ENCODE peak calls at places on chromosomes 12 and 14, in ten cellular contexts. K is NCI-H146; G is fibroblast of mammary gland; I is HCT116; N is activated T-cell treated with anti-CD3 and anti-CD28 coated beads, Interleukin-2, amount 50 U/mL, for 72 hours; B is SW 1271; E is cardiac fibroblast; V is mucosa of descending colon; R is T-helper 17 cell; Z is iPS DF 6.9. D is an unnamed sample.

GRCh38 chr12:95481888-95482287 is 7.9 kb downstream of the METAP2 start:
- DNase-seq in Z (no peak), K (no peak), B (no peak), G (no peak), E (no peak), R (no peak), I (no peak), N (no peak), V (no peak), D (no peak)

GRCh38 chr12:111221296-111222026 is 147.4 kb downstream of the PHETA1 start:
- DNase-seq in V (no peak), I (no peak), B (no peak), G (no peak), N (no peak), R (no peak), E (no peak), K (no peak), Z (no peak), D (no peak)

GRCh38 chr12:64801381-64801780 is 23.1 kb upstream of the TBC1D30 start:
- DNase-seq in R (no peak), K (no peak), V (no peak), N (no peak), Z (no peak), E (no peak), B (peak; percentile 37), I (no peak), G (peak; percentile 13), D (no peak)

GRCh38 chr12:96587691-96588090 is 98.3 kb downstream of the CFAP54 start:
- DNase-seq in K (no peak), N (no peak), G (peak; percentile 71), E (peak; percentile 12), B (no peak), I (no peak), R (no peak), V (no peak), Z (no peak), D (no peak)

GRCh38 chr12:12201274-12201758 is 65.5 kb downstream of the LRP6 start:
- DNase-seq in K (no peak), Z (no peak), G (no peak), V (no peak), R (no peak), I (no peak), N (peak; percentile 18), B (no peak), E (peak; percentile 67), D (no peak)

GRCh38 chr12:76915381-76916169 is 36.8 kb upstream of the CSRP2 start:
- DNase-seq in R (no peak), G (peak; percentile 37), K (no peak), Z (no peak), V (no peak), B (no peak), N (no peak), I (no peak), E (peak; percentile 29), D (no peak)

GRCh38 chr14:35285168-35285990 is 6.8 kb upstream of the PSMA6 start:
- DNase-seq in R (no peak), G (peak; percentile 77), V (no peak), N (no peak), E (no peak), I (no peak), Z (no peak), B (no peak), K (no peak), D (no peak)

GRCh38 chr14:22556990-22557623 is 31.9 kb downstream of the DAD1 start:
- DNase-seq in G (peak; percentile 67), N (peak; percentile 95), R (peak; percentile 80), V (peak; percentile 90), Z (no peak), K (peak; percentile 61), E (peak; percentile 82), B (peak; percentile 78), I (peak; percentile 48), D (peak; percentile 48)

GRCh38 chr12:132310181-132311040 is 19.0 kb downstream of the GALNT9 start:
- DNase-seq in B (no peak), N (no peak), V (no peak), I (no peak), K (no peak), E (peak; percentile 29), Z (no peak), R (no peak), G (no peak), D (no peak)

GRCh38 chr14:76168531-76168930 is 16.8 kb downstream of the GPATCH2L start:
- DNase-seq in E (no peak), Z (no peak), K (no peak), G (peak; percentile 47), V (no peak), N (no peak), R (no peak), B (no peak), I (no peak), D (no peak)

GRCh38 chr14:105187935-105188524 is 6.9 kb upstream of the NUDT14 start:
- DNase-seq in K (peak; percentile 47), N (no peak), E (no peak), R (no peak), G (no peak), V (peak; percentile 74), B (no peak), Z (no peak), I (no peak), D (no peak)

GRCh38 chr12:11496157-11496851 is 100.9 kb upstream of the PRB2 start:
- DNase-seq in I (no peak), V (no peak), B (peak; percentile 5), G (no peak), R (no peak), Z (no peak), K (no peak), N (no peak), E (no peak), D (no peak)

GRCh38 chr14:76958975-76959710 is 69.4 kb downstream of the IRF2BPL start:
- DNase-seq in G (peak; percentile 33), V (no peak), Z (no peak), N (peak; percentile 52), B (peak; percentile 30), I (peak; percentile 64), E (no peak), K (no peak), R (no peak), D (no peak)

GRCh38 chr14:100525615-100526014 is 61.6 kb downstream of the BEGAIN start:
- DNase-seq in K (no peak), Z (no peak), N (no peak), G (no peak), V (no peak), R (no peak), I (no peak), B (no peak), E (no peak), D (no peak)

GRCh38 chr14:33589334-33589733 is 361.5 kb downstream of the EGLN3 start:
- DNase-seq in B (no peak), Z (no peak), K (no peak), R (no peak), N (no peak), I (no peak), E (peak; percentile 77), G (peak; percentile 97), V (no peak), D (no peak)

GRCh38 chr12:107917912-107918800 is 143.7 kb downstream of the ASCL4 start:
- DNase-seq in G (peak; percentile 24), K (peak; percentile 41), Z (peak; percentile 48), I (peak; percentile 32), V (no peak), R (no peak), B (peak; percentile 26), E (peak; percentile 19), N (peak; percentile 3), D (peak; percentile 47)

GRCh38 chr14:88146881-88147649 is 142.1 kb downstream of the GPR65 start:
- DNase-seq in R (no peak), E (no peak), N (no peak), B (no peak), I (no peak), K (no peak), V (no peak), G (no peak), Z (no peak), D (no peak)

GRCh38 chr12:43836455-43836989 is 641 bp downstream of the TMEM117 start:
- DNase-seq in R (no peak), B (no peak), G (peak; percentile 35), N (no peak), V (peak; percentile 40), I (no peak), E (peak; percentile 59), Z (no peak), K (no peak), D (no peak)

GRCh38 chr12:84986586-84986985 is 49.5 kb downstream of the TSPAN19 start:
- DNase-seq in G (no peak), E (no peak), B (no peak), I (no peak), Z (no peak), V (peak; percentile 31), R (no peak), K (peak; percentile 38), N (no peak), D (no peak)

GRCh38 chr12:112111931-112112330 is 3.3 kb upstream of the NAA25 start:
- DNase-seq in K (no peak), V (no peak), R (no peak), N (no peak), B (no peak), Z (no peak), E (no peak), I (no peak), G (no peak), D (no peak)

GRCh38 chr14:101083564-101084435 is 180.3 kb upstream of the RTL1 start:
- DNase-seq in N (no peak), R (no peak), I (peak; percentile 46), G (no peak), K (peak; percentile 16), V (peak; percentile 10), E (no peak), Z (no peak), B (no peak), D (no peak)

GRCh38 chr14:56423591-56423991 is 156.0 kb upstream of the TMEM260 start:
- DNase-seq in G (peak; percentile 55), Z (no peak), I (no peak), N (no peak), V (no peak), R (no peak), K (no peak), B (no peak), E (peak; percentile 75), D (no peak)

GRCh38 chr14:23071975-23072539 is 14.7 kb upstream of the CDH24 start:
- DNase-seq in E (no peak), B (no peak), V (no peak), G (no peak), K (no peak), R (no peak), N (no peak), I (no peak), Z (no peak), D (no peak)

GRCh38 chr12:79524507-79525148 is 166.1 kb downstream of the PAWR start:
- DNase-seq in R (no peak), I (no peak), N (no peak), Z (no peak), E (peak; percentile 69), B (no peak), K (no peak), V (no peak), G (no peak), D (no peak)

GRCh38 chr12:53122961-53123468 is 19.7 kb downstream of the SOAT2 start:
- DNase-seq in N (no peak), K (no peak), B (no peak), E (peak; percentile 22), I (no peak), G (peak; percentile 38), R (no peak), V (no peak), Z (no peak), D (no peak)

GRCh38 chr14:35814371-35815005 is 5.4 kb upstream of the RALGAPA1 start:
- DNase-seq in V (peak; percentile 83), G (peak; percentile 58), K (peak; percentile 43), I (peak; percentile 47), E (peak; percentile 60), B (peak; percentile 42), Z (no peak), R (peak; percentile 61), N (peak; percentile 86), D (no peak)

GRCh38 chr12:111255261-111255660 is 113.6 kb downstream of the PHETA1 start:
- DNase-seq in Z (no peak), G (no peak), V (no peak), B (no peak), N (no peak), R (no peak), I (no peak), K (no peak), E (no peak), D (no peak)

GRCh38 chr12:100718212-100718611 is 76.4 kb upstream of the ANO4 start:
- DNase-seq in E (peak; percentile 6), N (no peak), I (no peak), V (no peak), Z (no peak), G (peak; percentile 24), B (no peak), R (no peak), K (no peak), D (no peak)

D was measured in NT2/D1.